ENCODE peak calls at places on chromosomes 1 and 21, in ten cellular contexts. G, E, H, J, D, Y, L, I, M and B are unnamed samples.

GRCh38 chr1:223819730-223820514 is 25.8 kb downstream of the TP53BP2 start:
- DNase-seq in I (peak; percentile 83), J (no peak), H (no peak), M (no peak), G (no peak), Y (no peak), D (peak; percentile 81), L (peak; percentile 60), E (no peak), B (no peak)

GRCh38 chr1:190416239-190416638 is 61.4 kb downstream of the BRINP3 start:
- DNase-seq in M (no peak), D (no peak), J (no peak), G (no peak), H (no peak), Y (no peak), E (no peak), I (no peak), L (no peak), B (no peak)

GRCh38 chr21:41866274-41866809 is 12.8 kb downstream of the PRDM15 start:
- DNase-seq in I (no peak), Y (no peak), J (no peak), D (no peak), E (no peak), L (no peak), H (no peak), M (no peak), G (no peak), B (no peak)

GRCh38 chr1:222023025-222023424 is 281.1 kb upstream of the DUSP10 start:
- DNase-seq in H (no peak), J (no peak), G (no peak), M (no peak), Y (no peak), E (no peak), L (no peak), I (no peak), D (no peak), B (no peak)

GRCh38 chr21:25881524-25882376 is 147.0 kb downstream of the GABPA start:
- DNase-seq in L (peak; percentile 66), D (peak; percentile 78), I (peak; percentile 70), E (peak; percentile 74), M (peak; percentile 54), H (peak; percentile 77), G (peak; percentile 70), Y (peak; percentile 44), J (no peak), B (peak; percentile 59)

GRCh38 chr1:40898434-40898900 is 36.3 kb upstream of the CITED4 start:
- DNase-seq in Y (no peak), H (peak; percentile 52), E (no peak), G (no peak), I (no peak), J (no peak), D (peak; percentile 33), L (peak; percentile 35), M (peak; percentile 89), B (no peak)

GRCh38 chr1:71414229-71414628 is 333.4 kb upstream of the ZRANB2 start:
- DNase-seq in E (no peak), J (no peak), Y (no peak), L (peak; percentile 27), I (peak; percentile 31), D (peak; percentile 29), H (no peak), M (no peak), G (no peak), B (no peak)

GRCh38 chr1:182888736-182889531 is 49.8 kb downstream of the DHX9 start:
- DNase-seq in H (no peak), J (no peak), G (no peak), L (peak; percentile 45), M (no peak), Y (no peak), I (peak; percentile 53), D (no peak), E (no peak), B (no peak)

GRCh38 chr1:15691434-15692032 is 7.4 kb downstream of the PLEKHM2 start:
- DNase-seq in I (peak; percentile 68), L (peak; percentile 53), M (no peak), G (no peak), H (no peak), J (no peak), D (peak; percentile 45), E (no peak), Y (no peak), B (no peak)

GRCh38 chr1:54976747-54977146 is 3.7 kb upstream of the TMEM61 start:
- DNase-seq in L (no peak), D (no peak), G (no peak), H (no peak), M (no peak), Y (no peak), J (no peak), E (no peak), I (no peak), B (no peak)

GRCh38 chr21:33546076-33546475 is 3.2 kb downstream of the SON start:
- DNase-seq in M (no peak), L (no peak), Y (no peak), I (no peak), H (no peak), J (no peak), G (no peak), D (no peak), E (no peak), B (no peak)

GRCh38 chr21:44552681-44553080 is 1.4 kb upstream of the KRTAP10-2 start:
- DNase-seq in G (peak; percentile 1), E (peak; percentile 28), J (no peak), M (no peak), L (no peak), D (no peak), Y (no peak), I (no peak), H (peak; percentile 36), B (no peak)

GRCh38 chr1:173009597-173009996 is 41.1 kb downstream of the TNFSF18 start:
- DNase-seq in Y (no peak), I (no peak), L (peak; percentile 17), G (no peak), D (no peak), J (no peak), H (no peak), E (peak; percentile 50), M (no peak), B (no peak)

GRCh38 chr1:108512239-108513071 is 47.4 kb upstream of the EEIG2 start:
- DNase-seq in J (no peak), H (no peak), D (peak; percentile 68), Y (no peak), L (peak; percentile 55), G (no peak), M (no peak), I (peak; percentile 68), E (no peak), B (no peak)

GRCh38 chr1:218069180-218069579 is 215.9 kb upstream of the RRP15 start:
- DNase-seq in L (no peak), D (no peak), G (no peak), Y (no peak), E (no peak), M (no peak), H (no peak), J (no peak), I (no peak), B (no peak)

GRCh38 chr21:22609802-22610201 is 1611.6 kb downstream of the NCAM2 start:
- DNase-seq in Y (no peak), M (no peak), I (no peak), G (no peak), H (no peak), E (no peak), J (no peak), D (no peak), L (no peak), B (no peak)

DNA sequence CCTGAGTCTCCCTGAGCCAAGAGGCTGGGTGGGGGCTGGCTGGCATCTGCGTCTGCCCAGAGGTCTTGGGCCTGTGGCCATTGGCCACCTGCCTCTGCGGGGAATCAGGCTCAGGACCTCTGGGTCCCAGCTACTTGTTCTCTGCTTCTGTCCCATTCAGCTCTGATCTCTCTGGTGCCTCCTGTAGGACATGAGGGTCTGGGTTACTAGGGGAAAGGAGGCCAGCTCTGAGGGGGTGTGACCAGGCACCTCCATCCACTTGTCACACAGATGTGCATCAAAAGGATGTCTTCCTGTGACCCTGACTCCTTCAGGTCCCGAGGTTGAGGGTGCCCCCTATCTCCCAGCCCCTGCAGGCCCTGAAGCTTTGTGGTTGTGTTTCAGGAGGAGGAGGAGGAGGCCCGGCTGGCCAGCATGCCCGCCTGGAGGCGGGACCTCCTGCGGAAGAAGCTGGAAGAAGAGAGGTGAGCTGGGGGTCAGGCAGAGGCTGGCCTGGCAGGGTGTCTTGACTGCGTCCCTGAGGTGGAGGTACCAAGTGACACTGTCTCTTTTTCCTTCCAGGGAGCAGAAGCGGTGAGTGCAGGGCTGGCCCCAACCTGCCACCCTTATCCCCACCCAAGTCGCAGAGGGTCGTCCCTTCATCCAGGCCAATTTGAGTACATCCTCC is 9.0 kb downstream of the TNFRSF25 start:
- DNase-seq in H (no peak), E (no peak), I (no peak), L (no peak), D (no peak), Y (no peak), J (peak; percentile 70), M (no peak), G (no peak), B (no peak)
- TF ChIP-seq CTCF in H (no peak), E (no peak), I (no peak), L (no peak), D (no peak), Y (no peak), J (no peak), M (no peak), G (no peak), B (no peak)

GRCh38 chr1:53350853-53351767 is 23.2 kb upstream of the LRP8 start:
- DNase-seq in M (no peak), J (peak; percentile 21), D (no peak), Y (no peak), L (no peak), I (no peak), H (peak; percentile 35), G (no peak), E (no peak), B (no peak)
- TF ChIP-seq CTCF in M (no peak), J (no peak), D (no peak), Y (no peak), L (no peak), I (no peak), H (no peak), G (no peak), E (no peak), B (no peak)

DNA sequence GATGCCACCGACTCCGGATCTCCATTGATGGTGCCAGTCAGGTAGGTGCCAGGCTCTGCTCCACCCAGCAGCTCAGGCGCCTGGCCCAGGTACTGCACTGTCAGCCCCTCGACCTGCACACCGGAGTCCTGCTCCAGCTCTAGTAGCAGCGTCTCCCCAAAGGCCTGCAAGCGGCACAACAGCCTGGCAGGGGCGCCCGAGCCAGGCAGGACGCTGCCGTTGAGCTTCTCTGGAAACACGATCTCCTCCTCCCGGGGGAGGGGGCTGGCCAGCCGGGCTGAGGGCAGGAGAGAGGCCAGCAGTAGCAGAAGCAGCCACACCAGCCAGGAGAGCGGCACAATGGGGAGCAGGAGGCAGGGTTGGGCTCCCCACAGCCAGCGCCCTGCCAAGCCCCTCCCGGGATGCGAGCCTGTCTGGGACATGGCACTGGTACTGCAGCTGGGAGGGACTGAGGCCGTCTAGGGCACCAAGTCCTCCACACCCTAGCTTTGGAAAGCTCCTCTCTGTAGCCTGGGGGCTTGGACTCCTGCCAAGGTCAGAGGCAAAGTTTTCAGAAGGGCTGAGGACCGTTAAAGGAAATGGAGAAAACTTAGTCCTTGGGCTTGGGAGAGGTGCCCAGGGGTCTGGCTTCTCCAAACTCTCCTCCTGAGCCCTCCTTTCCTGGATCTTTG is 513 bp downstream of the ADAMTS4 start:
- DNase-seq in J (peak; percentile 91), Y (no peak), E (no peak), G (peak; percentile 56), M (peak; percentile 37), D (peak; percentile 70), L (peak; percentile 48), I (peak; percentile 44), H (no peak), B (peak; percentile 78)
- TF ChIP-seq CTCF in J (peak; percentile 56), Y (no peak), E (no peak), G (no peak), M (no peak), D (no peak), L (no peak), I (no peak), H (no peak), B (no peak)

GRCh38 chr1:83849191-83850061 is 149.5 kb downstream of the TTLL7 start:
- DNase-seq in L (no peak), J (no peak), I (no peak), Y (no peak), E (no peak), G (no peak), D (no peak), H (no peak), M (no peak), B (no peak)
- TF ChIP-seq CTCF in L (no peak), J (peak; percentile 43), I (no peak), Y (no peak), E (no peak), G (no peak), D (no peak), H (no peak), M (no peak), B (no peak)